ENCODE peak calls at places on chromosomes 5 and 9, in seven cellular contexts. One of them, this sample, is unnamed.

GRCh38 chr5:54761213-54761701 is 224.1 kb downstream of the ESM1 start:
- DNase-seq in K562: no peak
- DNase-seq in breast epithelium: no peak
- DNase-seq in GM12878: no peak
- DNase-seq in transverse colon: no peak
- DNase-seq in sigmoid colon: peak; percentile 79
- DNase-seq in prostate gland: no peak
- DNase-seq in this sample: no peak

GRCh38 chr5:51651889-51652288 is 268.6 kb downstream of the ISL1 start:
- DNase-seq in K562: no peak
- DNase-seq in breast epithelium: no peak
- DNase-seq in GM12878: no peak
- DNase-seq in transverse colon: no peak
- DNase-seq in sigmoid colon: no peak
- DNase-seq in prostate gland: no peak
- DNase-seq in this sample: no peak

GRCh38 chr5:2903451-2904395 is 152.2 kb upstream of the IRX2 start:
- DNase-seq in K562: no peak
- DNase-seq in breast epithelium: no peak
- DNase-seq in GM12878: no peak
- DNase-seq in transverse colon: no peak
- DNase-seq in sigmoid colon: no peak
- DNase-seq in prostate gland: no peak
- DNase-seq in this sample: no peak

GRCh38 chr5:181124526-181124925 is 6.4 kb downstream of the OR2V1 start:
- DNase-seq in K562: no peak
- DNase-seq in breast epithelium: no peak
- DNase-seq in GM12878: no peak
- DNase-seq in transverse colon: no peak
- DNase-seq in sigmoid colon: peak; percentile 21
- DNase-seq in prostate gland: no peak
- DNase-seq in this sample: no peak

GRCh38 chr9:77985996-77986395 is 45.6 kb downstream of the GNAQ start:
- DNase-seq in K562: no peak
- DNase-seq in breast epithelium: no peak
- DNase-seq in GM12878: no peak
- DNase-seq in transverse colon: peak; percentile 30
- DNase-seq in sigmoid colon: no peak
- DNase-seq in prostate gland: no peak
- DNase-seq in this sample: no peak

GRCh38 chr9:107210775-107211174 is 72.3 kb upstream of the RAD23B start:
- DNase-seq in K562: no peak
- DNase-seq in breast epithelium: no peak
- DNase-seq in GM12878: no peak
- DNase-seq in transverse colon: no peak
- DNase-seq in sigmoid colon: no peak
- DNase-seq in prostate gland: no peak
- DNase-seq in this sample: no peak

GRCh38 chr9:86946712-86947145 is 577 bp downstream of the GAS1 start:
- DNase-seq in K562: no peak
- DNase-seq in breast epithelium: peak; percentile 58
- DNase-seq in GM12878: no peak
- DNase-seq in transverse colon: peak; percentile 33
- DNase-seq in sigmoid colon: peak; percentile 85
- DNase-seq in prostate gland: peak; percentile 58
- DNase-seq in this sample: no peak

GRCh38 chr5:132493241-132493640 is 2.7 kb upstream of the IRF1 start:
- DNase-seq in K562: no peak
- DNase-seq in breast epithelium: peak; percentile 6
- DNase-seq in GM12878: no peak
- DNase-seq in transverse colon: peak; percentile 6
- DNase-seq in sigmoid colon: peak; percentile 48
- DNase-seq in prostate gland: no peak
- DNase-seq in this sample: no peak

GRCh38 chr5:118796081-118796480 is 192.3 kb downstream of the DTWD2 start:
- DNase-seq in K562: no peak
- DNase-seq in breast epithelium: no peak
- DNase-seq in GM12878: no peak
- DNase-seq in transverse colon: no peak
- DNase-seq in sigmoid colon: no peak
- DNase-seq in prostate gland: no peak
- DNase-seq in this sample: no peak

GRCh38 chr5:107563957-107564544 is 106.7 kb downstream of the EFNA5 start:
- DNase-seq in K562: no peak
- DNase-seq in breast epithelium: no peak
- DNase-seq in GM12878: no peak
- DNase-seq in transverse colon: no peak
- DNase-seq in sigmoid colon: no peak
- DNase-seq in prostate gland: no peak
- DNase-seq in this sample: no peak

GRCh38 chr5:154523104-154523503 is 45.1 kb upstream of the HAND1 start:
- DNase-seq in K562: no peak
- DNase-seq in breast epithelium: no peak
- DNase-seq in GM12878: no peak
- DNase-seq in transverse colon: no peak
- DNase-seq in sigmoid colon: no peak
- DNase-seq in prostate gland: no peak
- DNase-seq in this sample: no peak

GRCh38 chr9:18122156-18122555 is 351.8 kb upstream of the ADAMTSL1 start:
- DNase-seq in K562: no peak
- DNase-seq in breast epithelium: no peak
- DNase-seq in GM12878: no peak
- DNase-seq in transverse colon: no peak
- DNase-seq in sigmoid colon: no peak
- DNase-seq in prostate gland: no peak
- DNase-seq in this sample: no peak

GRCh38 chr9:93189369-93190132 is 5.6 kb downstream of the WNK2 start:
- DNase-seq in K562: no peak
- DNase-seq in breast epithelium: no peak
- DNase-seq in GM12878: no peak
- DNase-seq in transverse colon: no peak
- DNase-seq in sigmoid colon: no peak
- DNase-seq in prostate gland: no peak
- DNase-seq in this sample: no peak

GRCh38 chr5:5126444-5126843 is 13.7 kb upstream of the ADAMTS16 start:
- DNase-seq in K562: no peak
- DNase-seq in breast epithelium: no peak
- DNase-seq in GM12878: no peak
- DNase-seq in transverse colon: no peak
- DNase-seq in sigmoid colon: no peak
- DNase-seq in prostate gland: no peak
- DNase-seq in this sample: no peak

GRCh38 chr9:99044827-99045226 is 60.1 kb upstream of the TGFBR1 start:
- DNase-seq in K562: no peak
- DNase-seq in breast epithelium: no peak
- DNase-seq in GM12878: no peak
- DNase-seq in transverse colon: no peak
- DNase-seq in sigmoid colon: no peak
- DNase-seq in prostate gland: no peak
- DNase-seq in this sample: no peak

GRCh38 chr5:171310816-171311697 is 2.0 kb downstream of the TLX3 start:
- DNase-seq in K562: no peak
- DNase-seq in breast epithelium: no peak
- DNase-seq in GM12878: no peak
- DNase-seq in transverse colon: no peak
- DNase-seq in sigmoid colon: no peak
- DNase-seq in prostate gland: no peak
- DNase-seq in this sample: no peak

GRCh38 chr5:74206571-74207550 is 433.7 kb downstream of the ENC1 start:
- DNase-seq in K562: no peak
- DNase-seq in breast epithelium: no peak
- DNase-seq in GM12878: no peak
- DNase-seq in transverse colon: peak; percentile 17
- DNase-seq in sigmoid colon: peak; percentile 72
- DNase-seq in prostate gland: peak; percentile 30
- DNase-seq in this sample: peak; percentile 46

GRCh38 chr5:139523635-139524445 is 37.3 kb upstream of the UBE2D2 start:
- DNase-seq in K562: no peak
- DNase-seq in breast epithelium: no peak
- DNase-seq in GM12878: no peak
- DNase-seq in transverse colon: peak; percentile 26
- DNase-seq in sigmoid colon: no peak
- DNase-seq in prostate gland: no peak
- DNase-seq in this sample: no peak
- TF ChIP-seq POLR2AphosphoS5 in K562: no peak
- TF ChIP-seq POLR2AphosphoS5 in breast epithelium: no peak
- TF ChIP-seq POLR2AphosphoS5 in GM12878: no peak
- TF ChIP-seq POLR2AphosphoS5 in transverse colon: no peak
- TF ChIP-seq POLR2AphosphoS5 in sigmoid colon: no peak
- TF ChIP-seq POLR2AphosphoS5 in prostate gland: no peak
- TF ChIP-seq POLR2AphosphoS5 in this sample: no peak

GRCh38 chr9:126206099-126206498 is 120.5 kb upstream of the MVB12B start:
- DNase-seq in K562: no peak
- DNase-seq in breast epithelium: no peak
- DNase-seq in GM12878: no peak
- DNase-seq in transverse colon: no peak
- DNase-seq in sigmoid colon: no peak
- DNase-seq in prostate gland: no peak
- DNase-seq in this sample: no peak

GRCh38 chr9:126204197-126204596 is 122.4 kb upstream of the MVB12B start:
- DNase-seq in K562: no peak
- DNase-seq in breast epithelium: no peak
- DNase-seq in GM12878: no peak
- DNase-seq in transverse colon: no peak
- DNase-seq in sigmoid colon: no peak
- DNase-seq in prostate gland: no peak
- DNase-seq in this sample: no peak

GRCh38 chr9:126205260-126205659 is 121.4 kb upstream of the MVB12B start:
- DNase-seq in K562: no peak
- DNase-seq in breast epithelium: no peak
- DNase-seq in GM12878: no peak
- DNase-seq in transverse colon: no peak
- DNase-seq in sigmoid colon: no peak
- DNase-seq in prostate gland: no peak
- DNase-seq in this sample: no peak

GRCh38 chr9:126204708-126205225 is 121.9 kb upstream of the MVB12B start:
- DNase-seq in K562: no peak
- DNase-seq in breast epithelium: no peak
- DNase-seq in GM12878: no peak
- DNase-seq in transverse colon: no peak
- DNase-seq in sigmoid colon: no peak
- DNase-seq in prostate gland: no peak
- DNase-seq in this sample: no peak

GRCh38 chr9:126203313-126203712 is 123.3 kb upstream of the MVB12B start:
- DNase-seq in K562: peak; percentile 34
- DNase-seq in breast epithelium: no peak
- DNase-seq in GM12878: no peak
- DNase-seq in transverse colon: no peak
- DNase-seq in sigmoid colon: no peak
- DNase-seq in prostate gland: no peak
- DNase-seq in this sample: no peak
- TF ChIP-seq CTCF in K562: peak; percentile 56
- TF ChIP-seq CTCF in breast epithelium: no peak
- TF ChIP-seq CTCF in GM12878: no peak
- TF ChIP-seq CTCF in transverse colon: no peak
- TF ChIP-seq CTCF in sigmoid colon: no peak
- TF ChIP-seq CTCF in prostate gland: no peak
- TF ChIP-seq CTCF in this sample: no peak

GRCh38 chr5:160289721-160290120 is 22.6 kb downstream of the CCNJL start:
- DNase-seq in K562: no peak
- DNase-seq in breast epithelium: peak; percentile 47
- DNase-seq in GM12878: no peak
- DNase-seq in transverse colon: no peak
- DNase-seq in sigmoid colon: no peak
- DNase-seq in prostate gland: no peak
- DNase-seq in this sample: no peak

GRCh38 chr5:160290751-160291150 is 21.6 kb downstream of the CCNJL start:
- DNase-seq in K562: no peak
- DNase-seq in breast epithelium: no peak
- DNase-seq in GM12878: no peak
- DNase-seq in transverse colon: no peak
- DNase-seq in sigmoid colon: no peak
- DNase-seq in prostate gland: no peak
- DNase-seq in this sample: no peak

GRCh38 chr5:160287378-160288051 is 24.8 kb downstream of the CCNJL start:
- DNase-seq in K562: no peak
- DNase-seq in breast epithelium: peak; percentile 51
- DNase-seq in GM12878: no peak
- DNase-seq in transverse colon: peak; percentile 54
- DNase-seq in sigmoid colon: no peak
- DNase-seq in prostate gland: peak; percentile 22
- DNase-seq in this sample: peak; percentile 95

GRCh38 chr5:160291467-160291866 is 20.9 kb downstream of the CCNJL start:
- DNase-seq in K562: no peak
- DNase-seq in breast epithelium: peak; percentile 7
- DNase-seq in GM12878: no peak
- DNase-seq in transverse colon: no peak
- DNase-seq in sigmoid colon: no peak
- DNase-seq in prostate gland: no peak
- DNase-seq in this sample: no peak

DNA sequence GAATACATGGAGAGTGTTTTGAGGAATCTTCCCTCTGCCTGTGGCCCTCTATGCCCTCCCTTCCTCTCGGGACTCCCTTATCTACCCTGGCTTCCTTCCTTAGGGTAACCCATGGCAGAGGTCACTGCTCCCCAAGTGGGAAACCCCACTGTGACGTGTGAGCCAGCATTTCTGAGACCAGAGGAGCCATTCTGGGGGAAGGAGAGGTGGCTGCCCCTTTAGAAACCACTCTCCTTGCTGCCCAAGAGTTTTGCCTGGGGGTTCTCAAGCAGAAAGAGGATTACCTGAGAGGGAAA is 23.1 kb downstream of the CCNJL start:
- DNase-seq in K562: no peak
- DNase-seq in breast epithelium: no peak
- DNase-seq in GM12878: no peak
- DNase-seq in transverse colon: no peak
- DNase-seq in sigmoid colon: no peak
- DNase-seq in prostate gland: no peak
- DNase-seq in this sample: no peak
- H3K27ac ChIP-seq in K562: no peak overlapping the region
- H3K27ac ChIP-seq in breast epithelium: peak overlapping the region; percentile 74
- H3K27ac ChIP-seq in GM12878: no peak overlapping the region
- H3K27ac ChIP-seq in transverse colon: no peak overlapping the region
- H3K27ac ChIP-seq in sigmoid colon: no peak overlapping the region
- H3K27ac ChIP-seq in prostate gland: peak overlapping the region; percentile 27
- H3K27ac ChIP-seq in this sample: peak overlapping the region; percentile 79

DNA sequence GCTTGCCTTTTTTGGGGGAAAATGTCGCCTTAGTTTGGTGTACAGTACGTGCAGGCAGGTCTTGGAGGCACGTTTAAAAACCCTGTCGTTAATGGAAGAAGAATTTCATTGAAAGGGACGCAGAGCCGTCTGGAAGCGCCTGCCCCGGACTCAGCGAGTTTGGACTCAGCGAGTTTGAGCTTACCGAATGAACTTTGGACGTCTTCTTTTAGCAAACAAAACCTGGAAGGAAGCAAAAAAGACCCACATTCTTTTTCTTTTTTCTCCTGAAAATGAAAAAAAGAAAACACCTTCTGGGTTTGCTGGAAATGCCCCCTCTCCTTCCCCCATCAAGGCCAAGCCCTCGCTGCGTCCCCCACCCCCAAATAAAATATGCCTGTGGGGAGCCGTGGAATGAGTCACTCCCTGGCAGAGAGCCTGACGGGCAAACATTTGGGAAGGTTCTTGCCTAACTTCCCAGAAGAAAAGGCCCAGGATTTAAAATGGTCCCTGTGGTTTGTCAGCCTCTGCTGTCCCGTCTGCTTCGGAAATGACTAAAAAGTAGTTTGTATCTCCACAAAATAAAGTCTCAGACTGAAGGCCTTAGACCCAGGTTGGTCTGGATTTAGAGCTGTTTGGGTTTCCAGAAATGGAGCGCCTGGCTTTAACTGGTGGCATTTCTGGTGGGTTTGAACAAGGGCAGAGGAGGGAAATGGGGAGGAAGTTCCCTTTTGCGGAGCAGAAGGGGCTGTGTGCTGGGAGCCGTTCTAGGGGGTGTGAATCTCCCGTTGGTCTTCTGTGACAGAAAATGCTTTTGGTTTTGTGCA is 1.7 kb downstream of the NEK6 start:
- DNase-seq in K562: peak; percentile 42
- DNase-seq in breast epithelium: peak; percentile 86
- DNase-seq in GM12878: no peak
- DNase-seq in transverse colon: peak; percentile 81
- DNase-seq in sigmoid colon: peak; percentile 91
- DNase-seq in prostate gland: peak; percentile 87
- DNase-seq in this sample: peak; percentile 81
- TF ChIP-seq POLR2AphosphoS5 in K562: no peak
- TF ChIP-seq POLR2AphosphoS5 in breast epithelium: peak; percentile 66
- TF ChIP-seq POLR2AphosphoS5 in GM12878: no peak
- TF ChIP-seq POLR2AphosphoS5 in transverse colon: peak; percentile 53
- TF ChIP-seq POLR2AphosphoS5 in sigmoid colon: peak; percentile 55
- TF ChIP-seq POLR2AphosphoS5 in prostate gland: peak; percentile 77
- TF ChIP-seq POLR2AphosphoS5 in this sample: peak; percentile 49